ENCODE peak calls at places on chromosomes 16 and 17, in six cellular contexts. D is heart right ventricle, I is Caki2, W is NCI-H1048, R is ecto neural progenitor cell, Z is GM23248. P is an unnamed sample.

GRCh38 chr17:16261049-16261448 is 44.0 kb downstream of the PIGL start:
- DNase-seq in W (no peak), D (no peak), I (no peak), Z (no peak), R (no peak), P (no peak)

GRCh38 chr16:22300427-22301071 is 3.3 kb downstream of the POLR3E start:
- DNase-seq in W (no peak), R (peak), D (peak), I (peak), Z (peak), P (peak)

GRCh38 chr16:89669755-89670154 is 12.1 kb downstream of the SPATA33 start:
- DNase-seq in R (no peak), I (no peak), D (no peak), W (no peak), Z (no peak), P (no peak)

GRCh38 chr17:2710804-2711607 is 558 bp downstream of the CLUH start:
- DNase-seq in W (no peak), I (no peak), R (no peak), Z (peak), D (no peak), P (peak)

GRCh38 chr17:73338050-73338491 is 26.3 kb upstream of the CDC42EP4 start:
- DNase-seq in I (peak), Z (peak), R (no peak), D (no peak), W (no peak), P (peak)

GRCh38 chr17:59341922-59342321 is 10.5 kb downstream of the YPEL2 start:
- DNase-seq in D (no peak), I (no peak), W (no peak), R (no peak), Z (no peak), P (no peak)

GRCh38 chr17:42107597-42108576 is 4.6 kb downstream of the DHX58 start:
- DNase-seq in R (peak), W (peak), Z (peak), D (peak), I (no peak), P (peak)

GRCh38 chr17:4559851-4560820 is at the start of gene GGT6:
- DNase-seq in W (no peak), R (no peak), D (no peak), Z (no peak), I (no peak), P (peak)

GRCh38 chr17:33192961-33193911 is 99.9 kb downstream of the ASIC2 start:
- DNase-seq in W (no peak), R (no peak), D (no peak), Z (no peak), I (no peak), P (no peak)

GRCh38 chr17:40175928-40176327 is 1.3 kb upstream of the RAPGEFL1 start:
- DNase-seq in R (no peak), W (no peak), Z (no peak), I (no peak), D (no peak), P (peak)